ENCODE peak calls at places on chromosomes 7 and 10, in seven cellular contexts. D is PC-3; R is RCC 7860; S is HCT116; Y is IMR-90; O is amniotic epithelial cell; U is activated naive CD4-positive, alpha-beta T cell treated with Interleukin-2 at 50 U/mL for 16 hours. E is an unnamed sample.
A peak's percentile ranks its signal among the peaks of the same experiment; 100 is the strongest.

GRCh38 chr7:157087646-157088045 is 51.1 kb upstream of the UBE3C start:
- DNase-seq in D (no peak), R (no peak), S (no peak), Y (no peak), O (no peak), U (no peak), E (no peak)

GRCh38 chr7:24781106-24781505 is 23.8 kb upstream of the GSDME start:
- DNase-seq in D (no peak), R (no peak), S (no peak), Y (no peak), O (no peak), U (no peak), E (no peak)

GRCh38 chr10:118712930-118713634 is 41.7 kb downstream of the CACUL1 start:
- DNase-seq in D (no peak), R (no peak), S (no peak), Y (no peak), O (no peak), U (no peak), E (no peak)

GRCh38 chr10:110783509-110784103 is 88.1 kb upstream of the PDCD4 start:
- DNase-seq in D (no peak), R (no peak), S (no peak), Y (peak; percentile 4), O (peak; percentile 31), U (peak; percentile 75), E (peak; percentile 9)

GRCh38 chr10:44781131-44781530 is 130.0 kb upstream of the TMEM72 start:
- DNase-seq in D (no peak), R (no peak), S (no peak), Y (no peak), O (no peak), U (no peak), E (no peak)

GRCh38 chr7:70082026-70082655 is 483.9 kb downstream of the AUTS2 start:
- DNase-seq in D (no peak), R (no peak), S (no peak), Y (no peak), O (no peak), U (no peak), E (no peak)

GRCh38 chr10:99370993-99371392 is 41.8 kb downstream of the CNNM1 start:
- DNase-seq in D (no peak), R (no peak), S (peak; percentile 42), Y (peak; percentile 23), O (no peak), U (no peak), E (no peak)

GRCh38 chr7:7944619-7945282 is 23.8 kb upstream of the GLCCI1 start:
- DNase-seq in D (no peak), R (no peak), S (no peak), Y (no peak), O (no peak), U (peak; percentile 64), E (no peak)

GRCh38 chr7:114415054-114415997 is 711 bp downstream of the FOXP2 start:
- DNase-seq in D (no peak), R (no peak), S (no peak), Y (no peak), O (no peak), U (no peak), E (no peak)

GRCh38 chr7:18727094-18727870 is 231.7 kb downstream of the HDAC9 start:
- DNase-seq in D (peak; percentile 27), R (peak; percentile 45), S (no peak), Y (peak; percentile 3), O (peak; percentile 72), U (no peak), E (no peak)

GRCh38 chr7:137642467-137642866 is 204.3 kb downstream of the DGKI start:
- DNase-seq in D (peak; percentile 72), R (no peak), S (no peak), Y (peak; percentile 69), O (peak; percentile 14), U (no peak), E (no peak)

GRCh38 chr7:124041439-124041838 is 8.6 kb upstream of the TMEM229A start:
- DNase-seq in D (no peak), R (no peak), S (no peak), Y (no peak), O (no peak), U (no peak), E (no peak)

GRCh38 chr10:71088054-71088453 is 124.3 kb upstream of the UNC5B start:
- DNase-seq in D (no peak), R (peak; percentile 86), S (no peak), Y (no peak), O (no peak), U (no peak), E (no peak)

GRCh38 chr7:158388928-158389327 is 198.7 kb downstream of the PTPRN2 start:
- DNase-seq in D (no peak), R (no peak), S (no peak), Y (no peak), O (no peak), U (no peak), E (no peak)

GRCh38 chr10:124149143-124149542 is 55.7 kb upstream of the CHST15 start:
- DNase-seq in D (no peak), R (no peak), S (no peak), Y (no peak), O (no peak), U (no peak), E (no peak)

GRCh38 chr7:2782565-2782964 is 61.5 kb downstream of the GNA12 start:
- DNase-seq in D (no peak), R (no peak), S (no peak), Y (no peak), O (no peak), U (no peak), E (no peak)

GRCh38 chr7:105911961-105912575 is 35.7 kb upstream of the ATXN7L1 start:
- DNase-seq in D (no peak), R (no peak), S (no peak), Y (peak; percentile 60), O (peak; percentile 21), U (no peak), E (no peak)

GRCh38 chr10:47453435-47454293 is 30.3 kb downstream of the ANXA8 start:
- DNase-seq in D (no peak), R (no peak), S (no peak), Y (no peak), O (no peak), U (no peak), E (no peak)

GRCh38 chr10:60731134-60731883 is 47.0 kb upstream of the CDK1 start:
- DNase-seq in D (peak; percentile 60), R (no peak), S (no peak), Y (no peak), O (no peak), U (peak; percentile 26), E (no peak)

GRCh38 chr10:86301431-86301830 is 65.2 kb downstream of the GRID1 start:
- DNase-seq in D (no peak), R (no peak), S (no peak), Y (no peak), O (no peak), U (no peak), E (no peak)

GRCh38 chr7:80439894-80440811 is 71.7 kb downstream of the GNAT3 start:
- DNase-seq in D (peak; percentile 66), R (no peak), S (no peak), Y (peak; percentile 69), O (peak; percentile 87), U (no peak), E (no peak)

GRCh38 chr7:11170160-11170559 is 196.5 kb downstream of the PHF14 start:
- DNase-seq in D (no peak), R (no peak), S (no peak), Y (no peak), O (no peak), U (no peak), E (no peak)

GRCh38 chr10:8183241-8183704 is 128.8 kb downstream of the GATA3 start:
- DNase-seq in D (peak; percentile 13), R (peak; percentile 30), S (no peak), Y (no peak), O (peak; percentile 93), U (peak; percentile 44), E (no peak)

GRCh38 chr7:138834583-138834982 is 36.6 kb upstream of the ATP6V0A4 start:
- DNase-seq in D (no peak), R (no peak), S (no peak), Y (no peak), O (no peak), U (peak; percentile 21), E (no peak)

GRCh38 chr10:112732277-112732891 is 217.7 kb upstream of the TCF7L2 start:
- DNase-seq in D (peak; percentile 10), R (no peak), S (no peak), Y (no peak), O (no peak), U (no peak), E (no peak)